ENCODE peak calls at places on chromosomes 13 and 19, in seven cellular contexts. U is neuronal stem cell, Y is mesenchymal stem cell, P is H9, V is H1, D is mesendoderm, R is trophoblast cell. J is an unnamed sample.
A peak's percentile ranks its signal among the peaks of the same experiment; 100 is the strongest.

GRCh38 chr13:48437381-48437780 is 24.5 kb upstream of the LPAR6 start:
- DNase-seq in P (no peak), Y (no peak), R (no peak), D (no peak), V (no peak), U (no peak), J (peak; percentile 45)

GRCh38 chr19:2150794-2151338 is 500 bp downstream of the AP3D1 start:
- DNase-seq in U (no peak), P (no peak), V (peak; percentile 69), Y (peak; percentile 20), R (no peak), D (peak; percentile 30), J (no peak)

GRCh38 chr13:34764246-34764645 is 177.8 kb upstream of the NBEA start:
- DNase-seq in R (peak; percentile 42), P (no peak), U (no peak), Y (no peak), D (no peak), V (no peak), J (no peak)

GRCh38 chr13:93293716-93294115 is 67.1 kb downstream of the GPC6 start:
- DNase-seq in P (no peak), D (no peak), R (no peak), U (peak; percentile 61), V (no peak), Y (no peak), J (no peak)

GRCh38 chr13:113475911-113476310 is 14.6 kb downstream of the DCUN1D2 start:
- DNase-seq in V (no peak), U (no peak), P (no peak), D (no peak), R (peak; percentile 70), Y (no peak), J (no peak)

GRCh38 chr19:32873560-32873959 is 4.0 kb upstream of the SLC7A9 start:
- DNase-seq in U (no peak), P (no peak), R (no peak), V (peak; percentile 19), Y (no peak), D (no peak), J (no peak)

GRCh38 chr19:14061081-14061749 is 661 bp downstream of the PALM3 start:
- DNase-seq in D (no peak), P (no peak), U (no peak), Y (no peak), R (peak; percentile 70), V (no peak), J (no peak)

GRCh38 chr19:934865-935422 is 9.1 kb downstream of the ARID3A start:
- DNase-seq in U (no peak), D (no peak), R (peak; percentile 82), P (no peak), V (no peak), Y (no peak), J (peak; percentile 49)

GRCh38 chr13:70098669-70099068 is 9.0 kb upstream of the ATXN8OS start:
- DNase-seq in D (no peak), Y (peak; percentile 25), V (no peak), U (no peak), R (no peak), P (no peak), J (no peak)

GRCh38 chr19:48659768-48660167 is 13.0 kb downstream of the NTN5 start:
- DNase-seq in R (no peak), D (no peak), P (no peak), U (no peak), Y (peak; percentile 33), V (no peak), J (no peak)

GRCh38 chr19:3353493-3353892 is 12.9 kb upstream of the NFIC start:
- DNase-seq in U (no peak), Y (no peak), R (peak; percentile 72), D (no peak), V (no peak), P (no peak), J (no peak)

GRCh38 chr13:51282322-51282721 is 57.2 kb upstream of the SERPINE3 start:
- DNase-seq in Y (no peak), U (no peak), P (peak; percentile 11), R (no peak), D (no peak), V (peak; percentile 28), J (no peak)

GRCh38 chr13:57633141-57633949 is 1.8 kb downstream of the PCDH17 start:
- DNase-seq in V (peak; percentile 93), Y (no peak), R (no peak), P (peak; percentile 91), D (peak; percentile 80), U (no peak), J (no peak)

GRCh38 chr19:40755248-40755624 is 4.2 kb downstream of the SNRPA start:
- DNase-seq in D (no peak), Y (no peak), V (no peak), P (no peak), U (no peak), R (peak; percentile 76), J (no peak)

GRCh38 chr13:74372511-74372910 is 238.3 kb upstream of the KLF12 start:
- DNase-seq in P (no peak), D (no peak), R (no peak), U (no peak), V (no peak), Y (no peak), J (no peak)

GRCh38 chr19:3075605-3076431 is 13.5 kb upstream of the TLE5 start:
- DNase-seq in V (peak; percentile 91), Y (no peak), U (no peak), P (peak; percentile 67), D (no peak), R (peak; percentile 54), J (no peak)

DNA sequence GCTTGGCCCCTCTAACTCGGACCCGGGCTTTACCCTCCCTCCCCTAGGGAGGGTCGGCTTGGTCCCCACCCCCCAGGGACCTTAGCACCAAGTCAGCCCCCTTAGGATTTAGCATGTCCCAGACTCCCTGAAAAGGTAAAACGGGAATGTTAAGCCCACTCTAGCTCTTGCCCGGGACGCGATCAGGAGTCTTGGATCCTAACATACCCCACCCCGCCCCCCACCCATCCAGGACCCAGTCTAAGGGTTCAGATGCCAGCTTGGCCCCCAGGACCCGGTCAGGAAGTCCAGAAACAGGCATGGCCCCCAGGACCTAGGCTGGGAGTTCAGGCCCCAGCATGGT is 437 bp downstream of the EPOR start:
- DNase-seq in U (no peak), D (peak; percentile 42), R (no peak), P (no peak), V (no peak), Y (no peak), J (no peak)
- H2AK5ac ChIP-seq in U (peak overlapping the region; percentile 81), D (no peak overlapping the region), R (no peak overlapping the region), P (no peak overlapping the region), V (no peak overlapping the region), Y (no peak overlapping the region), J (no peak overlapping the region)

GRCh38 chr19:50205681-50206138 is 2.3 kb downstream of the MYH14 start:
- DNase-seq in Y (no peak), D (no peak), V (peak; percentile 64), P (peak; percentile 59), R (no peak), U (no peak), J (no peak)
- H2AK5ac ChIP-seq in Y (no peak overlapping the region), D (no peak overlapping the region), V (no peak overlapping the region), P (no peak overlapping the region), R (no peak overlapping the region), U (peak overlapping the region; percentile 64), J (no peak overlapping the region)

GRCh38 chr13:50268500-50268899 is 253.3 kb downstream of the KCNRG start:
- DNase-seq in R (no peak), U (no peak), Y (no peak), P (no peak), D (no peak), V (no peak), J (peak; percentile 5)
- H2AK5ac ChIP-seq in R (no peak overlapping the region), U (no peak overlapping the region), Y (no peak overlapping the region), P (no peak overlapping the region), D (no peak overlapping the region), V (no peak overlapping the region), J (no peak overlapping the region)

DNA sequence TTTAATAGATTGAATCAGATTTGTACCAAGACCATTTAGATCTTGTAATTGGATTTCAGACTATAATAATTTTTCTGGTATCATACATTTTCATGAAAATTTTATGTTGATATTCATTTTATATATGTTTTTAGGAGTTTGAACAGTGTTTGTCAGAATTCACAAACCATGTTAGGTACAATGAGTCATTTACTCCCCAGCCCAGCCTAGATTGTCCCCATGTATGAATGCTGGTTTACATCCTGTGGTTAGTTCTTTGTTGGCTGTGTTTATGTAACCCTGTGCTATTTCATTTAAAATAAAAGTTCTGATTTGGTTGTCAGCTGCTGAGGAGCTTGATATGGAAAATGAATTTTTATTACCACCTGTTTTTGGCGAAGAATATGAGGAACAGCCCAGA is 96.7 kb downstream of the GJA3 start:
- DNase-seq in V (no peak), D (no peak), R (no peak), Y (peak; percentile 53), P (no peak), U (no peak), J (peak; percentile 77)
- H2AK5ac ChIP-seq in V (no peak overlapping the region), D (no peak overlapping the region), R (no peak overlapping the region), Y (no peak overlapping the region), P (no peak overlapping the region), U (no peak overlapping the region), J (no peak overlapping the region)

GRCh38 chr19:11596156-11596555 is 1.1 kb upstream of the ZNF627 start:
- DNase-seq in D (no peak), P (no peak), R (no peak), U (no peak), V (no peak), Y (no peak), J (no peak)
- H2AK5ac ChIP-seq in D (no peak overlapping the region), P (no peak overlapping the region), R (peak overlapping the region; percentile 9), U (peak overlapping the region; percentile 94), V (peak overlapping the region; percentile 32), Y (no peak overlapping the region), J (no peak overlapping the region)

J was measured in IMR-90.